ENCODE peak calls at places on chromosomes 16 and 17, in seven cellular contexts. One of them, this sample, is unnamed.

GRCh38 chr17:69012895-69013805 is 47.6 kb downstream of the ABCA9 start:
- DNase-seq in uterus: peak; percentile 18
- DNase-seq in thoracic aorta: no peak
- DNase-seq in ovary: no peak
- DNase-seq in lower lobe of right lung: no peak
- DNase-seq in heart left ventricle: no peak
- DNase-seq in cardiac muscle cell: no peak
- DNase-seq in this sample: no peak

GRCh38 chr17:17026163-17026562 is 16.1 kb upstream of the MPRIP start:
- DNase-seq in uterus: no peak
- DNase-seq in thoracic aorta: no peak
- DNase-seq in ovary: no peak
- DNase-seq in lower lobe of right lung: peak; percentile 47
- DNase-seq in heart left ventricle: no peak
- DNase-seq in cardiac muscle cell: no peak
- DNase-seq in this sample: no peak

GRCh38 chr17:74442670-74443515 is 11.0 kb downstream of the GPRC5C start:
- DNase-seq in uterus: peak; percentile 82
- DNase-seq in thoracic aorta: peak; percentile 67
- DNase-seq in ovary: peak; percentile 88
- DNase-seq in lower lobe of right lung: peak; percentile 91
- DNase-seq in heart left ventricle: peak; percentile 95
- DNase-seq in cardiac muscle cell: peak; percentile 68
- DNase-seq in this sample: peak; percentile 91

GRCh38 chr17:46943511-46944393 is 20.8 kb downstream of the GOSR2 start:
- DNase-seq in uterus: no peak
- DNase-seq in thoracic aorta: no peak
- DNase-seq in ovary: peak; percentile 51
- DNase-seq in lower lobe of right lung: no peak
- DNase-seq in heart left ventricle: peak; percentile 41
- DNase-seq in cardiac muscle cell: no peak
- DNase-seq in this sample: no peak

GRCh38 chr16:86219655-86220445 is 290.5 kb upstream of the FOXF1 start:
- DNase-seq in uterus: no peak
- DNase-seq in thoracic aorta: no peak
- DNase-seq in ovary: peak; percentile 7
- DNase-seq in lower lobe of right lung: no peak
- DNase-seq in heart left ventricle: no peak
- DNase-seq in cardiac muscle cell: peak; percentile 77
- DNase-seq in this sample: no peak

GRCh38 chr17:61324540-61324868 is 75.1 kb upstream of the TBX2 start:
- DNase-seq in uterus: no peak
- DNase-seq in thoracic aorta: no peak
- DNase-seq in ovary: no peak
- DNase-seq in lower lobe of right lung: no peak
- DNase-seq in heart left ventricle: no peak
- DNase-seq in cardiac muscle cell: no peak
- DNase-seq in this sample: no peak

GRCh38 chr17:2024572-2025219 is 438 bp downstream of the RTN4RL1 start:
- DNase-seq in uterus: no peak
- DNase-seq in thoracic aorta: no peak
- DNase-seq in ovary: no peak
- DNase-seq in lower lobe of right lung: no peak
- DNase-seq in heart left ventricle: no peak
- DNase-seq in cardiac muscle cell: no peak
- DNase-seq in this sample: no peak

GRCh38 chr16:60107467-60107866 is 1373.4 kb upstream of the GOT2 start:
- DNase-seq in uterus: no peak
- DNase-seq in thoracic aorta: no peak
- DNase-seq in ovary: no peak
- DNase-seq in lower lobe of right lung: no peak
- DNase-seq in heart left ventricle: no peak
- DNase-seq in cardiac muscle cell: no peak
- DNase-seq in this sample: no peak

GRCh38 chr17:58120195-58120822 is 27.9 kb upstream of the OR4D1 start:
- DNase-seq in uterus: no peak
- DNase-seq in thoracic aorta: no peak
- DNase-seq in ovary: peak; percentile 22
- DNase-seq in lower lobe of right lung: no peak
- DNase-seq in heart left ventricle: peak; percentile 38
- DNase-seq in cardiac muscle cell: peak; percentile 90
- DNase-seq in this sample: peak; percentile 10

GRCh38 chr16:14322186-14322585 is 251.1 kb downstream of the MRTFB start:
- DNase-seq in uterus: no peak
- DNase-seq in thoracic aorta: no peak
- DNase-seq in ovary: no peak
- DNase-seq in lower lobe of right lung: no peak
- DNase-seq in heart left ventricle: no peak
- DNase-seq in cardiac muscle cell: no peak
- DNase-seq in this sample: no peak

GRCh38 chr16:75943705-75944514 is 217.6 kb upstream of the CPHXL start:
- DNase-seq in uterus: no peak
- DNase-seq in thoracic aorta: no peak
- DNase-seq in ovary: no peak
- DNase-seq in lower lobe of right lung: no peak
- DNase-seq in heart left ventricle: no peak
- DNase-seq in cardiac muscle cell: no peak
- DNase-seq in this sample: no peak

GRCh38 chr16:719815-720506 is 985 bp upstream of the ANTKMT start:
- DNase-seq in uterus: no peak
- DNase-seq in thoracic aorta: no peak
- DNase-seq in ovary: no peak
- DNase-seq in lower lobe of right lung: no peak
- DNase-seq in heart left ventricle: no peak
- DNase-seq in cardiac muscle cell: no peak
- DNase-seq in this sample: no peak

GRCh38 chr17:55388842-55389241 is 32.8 kb downstream of the MMD start:
- DNase-seq in uterus: no peak
- DNase-seq in thoracic aorta: no peak
- DNase-seq in ovary: no peak
- DNase-seq in lower lobe of right lung: no peak
- DNase-seq in heart left ventricle: no peak
- DNase-seq in cardiac muscle cell: peak; percentile 72
- DNase-seq in this sample: no peak

GRCh38 chr16:72639494-72639893 is 408.4 kb downstream of the ZFHX3 start:
- DNase-seq in uterus: no peak
- DNase-seq in thoracic aorta: no peak
- DNase-seq in ovary: no peak
- DNase-seq in lower lobe of right lung: no peak
- DNase-seq in heart left ventricle: no peak
- DNase-seq in cardiac muscle cell: no peak
- DNase-seq in this sample: no peak

GRCh38 chr16:69535123-69536050 is 30.4 kb upstream of the NFAT5 start:
- DNase-seq in uterus: no peak
- DNase-seq in thoracic aorta: no peak
- DNase-seq in ovary: no peak
- DNase-seq in lower lobe of right lung: no peak
- DNase-seq in heart left ventricle: no peak
- DNase-seq in cardiac muscle cell: no peak
- DNase-seq in this sample: no peak

GRCh38 chr17:40473573-40474365 is 27.7 kb downstream of the TNS4 start:
- DNase-seq in uterus: no peak
- DNase-seq in thoracic aorta: no peak
- DNase-seq in ovary: no peak
- DNase-seq in lower lobe of right lung: no peak
- DNase-seq in heart left ventricle: peak; percentile 4
- DNase-seq in cardiac muscle cell: no peak
- DNase-seq in this sample: no peak

GRCh38 chr17:40472733-40473452 is 28.5 kb downstream of the TNS4 start:
- DNase-seq in uterus: no peak
- DNase-seq in thoracic aorta: no peak
- DNase-seq in ovary: peak; percentile 64
- DNase-seq in lower lobe of right lung: no peak
- DNase-seq in heart left ventricle: no peak
- DNase-seq in cardiac muscle cell: no peak
- DNase-seq in this sample: no peak

GRCh38 chr17:40471856-40472732 is 28.8 kb downstream of the IGFBP4 start:
- DNase-seq in uterus: no peak
- DNase-seq in thoracic aorta: no peak
- DNase-seq in ovary: no peak
- DNase-seq in lower lobe of right lung: no peak
- DNase-seq in heart left ventricle: peak; percentile 15
- DNase-seq in cardiac muscle cell: no peak
- DNase-seq in this sample: no peak

GRCh38 chr17:40475234-40476210 is 25.9 kb downstream of the TNS4 start:
- DNase-seq in uterus: no peak
- DNase-seq in thoracic aorta: no peak
- DNase-seq in ovary: peak; percentile 24
- DNase-seq in lower lobe of right lung: no peak
- DNase-seq in heart left ventricle: peak; percentile 48
- DNase-seq in cardiac muscle cell: no peak
- DNase-seq in this sample: no peak

DNA sequence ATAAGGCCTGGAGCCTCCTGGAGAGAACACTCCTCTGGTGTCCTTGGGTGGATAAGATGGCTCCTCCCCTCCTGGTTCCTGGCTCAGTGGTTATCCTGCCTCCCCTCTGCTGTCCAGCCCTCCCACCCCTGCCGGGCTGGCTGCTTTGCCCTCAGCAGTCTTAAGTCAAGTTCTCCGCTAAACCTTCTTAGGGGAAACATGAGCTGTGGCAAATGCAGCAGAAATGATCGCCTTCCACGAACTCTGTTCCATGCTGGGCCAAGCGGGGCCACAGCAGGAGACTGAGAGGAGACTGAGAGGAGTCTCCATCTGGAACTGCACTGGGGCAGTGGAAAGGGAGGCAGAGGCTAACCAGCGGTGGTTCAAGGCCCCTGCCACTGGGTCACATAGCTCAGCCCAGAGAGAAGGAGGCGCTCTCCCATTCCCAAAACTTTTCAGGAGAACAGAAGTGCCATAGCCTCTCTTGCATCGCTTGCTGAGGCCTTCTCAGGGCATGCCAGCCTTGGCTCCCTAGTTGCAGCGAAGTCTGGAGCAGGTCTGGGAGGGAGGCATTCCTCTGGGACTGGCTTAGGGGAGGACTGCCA is 26.9 kb downstream of the TNS4 start:
- DNase-seq in uterus: peak; percentile 62
- DNase-seq in thoracic aorta: no peak
- DNase-seq in ovary: peak; percentile 80
- DNase-seq in lower lobe of right lung: no peak
- DNase-seq in heart left ventricle: peak; percentile 17
- DNase-seq in cardiac muscle cell: peak; percentile 45
- DNase-seq in this sample: no peak
- H3K4me1 ChIP-seq in uterus: peaks cover 10% of the 10 kb centered on the region
- H3K4me1 ChIP-seq in thoracic aorta: peaks cover 28% of the 10 kb centered on the region
- H3K4me1 ChIP-seq in ovary: peaks cover 27% of the 10 kb centered on the region
- H3K4me1 ChIP-seq in lower lobe of right lung: peaks cover 19% of the 10 kb centered on the region
- H3K4me1 ChIP-seq in heart left ventricle: peaks cover 8% of the 10 kb centered on the region
- H3K4me1 ChIP-seq in cardiac muscle cell: peaks cover 19% of the 10 kb centered on the region
- H3K4me1 ChIP-seq in this sample: no peaks in the 10 kb centered on the region

GRCh38 chr17:82781894-82782274 is 30.0 kb downstream of the TBCD start:
- DNase-seq in uterus: peak; percentile 75
- DNase-seq in thoracic aorta: peak; percentile 32
- DNase-seq in ovary: peak; percentile 79
- DNase-seq in lower lobe of right lung: peak; percentile 89
- DNase-seq in heart left ventricle: peak; percentile 85
- DNase-seq in cardiac muscle cell: peak; percentile 88
- DNase-seq in this sample: peak; percentile 71
- TF ChIP-seq CTCF in uterus: peak; percentile 95
- TF ChIP-seq CTCF in thoracic aorta: peak; percentile 93
- TF ChIP-seq CTCF in ovary: peak; percentile 89
- TF ChIP-seq CTCF in lower lobe of right lung: peak; percentile 98
- TF ChIP-seq CTCF in heart left ventricle: peak; percentile 97
- TF ChIP-seq CTCF in cardiac muscle cell: peak; percentile 99
- TF ChIP-seq CTCF in this sample: peak; percentile 86

DNA sequence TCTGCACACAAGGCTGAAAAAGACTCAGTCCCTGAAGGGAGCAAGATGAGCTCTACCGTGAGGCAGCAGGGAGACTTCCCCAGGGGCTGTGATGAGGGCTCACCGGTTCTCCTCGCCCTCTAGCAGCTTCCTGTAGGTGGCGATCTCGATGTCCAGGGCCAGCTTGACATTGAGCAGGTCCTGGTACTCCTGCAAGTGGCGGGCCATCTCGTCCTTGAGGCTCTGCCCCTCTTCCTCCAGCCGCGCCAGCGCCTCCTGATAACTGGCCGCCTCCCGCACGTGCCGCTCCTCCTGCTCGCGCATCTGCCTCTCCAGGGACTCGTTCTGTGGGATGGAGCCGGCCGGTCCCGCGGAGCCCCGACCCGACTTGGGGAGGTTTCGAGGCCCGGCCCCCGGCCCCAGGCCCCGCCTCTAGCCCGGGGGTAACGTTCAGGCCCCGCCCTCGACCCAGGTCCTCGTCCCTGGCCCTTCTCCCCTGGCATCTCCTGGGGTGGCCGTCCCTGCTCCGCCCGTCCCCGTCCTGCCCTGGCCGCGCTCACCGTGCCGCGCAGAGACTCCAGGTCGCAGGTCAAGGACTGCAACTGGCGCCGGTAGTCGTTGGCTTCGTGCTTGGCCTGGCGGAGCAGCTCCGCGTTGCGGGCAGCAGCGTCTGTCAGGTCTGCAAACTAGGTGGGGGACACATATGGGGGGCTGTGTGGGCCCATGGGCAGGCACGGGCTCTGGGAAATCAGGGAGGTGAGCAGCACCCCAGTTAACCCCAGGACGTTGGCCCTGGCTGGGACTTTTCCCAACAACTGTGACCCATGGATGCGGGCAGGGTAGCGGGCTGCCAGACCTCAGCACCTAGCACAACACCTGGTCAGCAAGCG is 3.9 kb downstream of the GFAP start:
- DNase-seq in uterus: peak; percentile 49
- DNase-seq in thoracic aorta: no peak
- DNase-seq in ovary: peak; percentile 62
- DNase-seq in lower lobe of right lung: peak; percentile 75
- DNase-seq in heart left ventricle: peak; percentile 74
- DNase-seq in cardiac muscle cell: peak; percentile 89
- DNase-seq in this sample: peak; percentile 64
- H3K4me3 ChIP-seq in uterus: no peak overlapping the region
- H3K4me3 ChIP-seq in thoracic aorta: peak overlapping the region; percentile 55
- H3K4me3 ChIP-seq in ovary: no peak overlapping the region
- H3K4me3 ChIP-seq in lower lobe of right lung: peak overlapping the region; percentile 46
- H3K4me3 ChIP-seq in heart left ventricle: peak overlapping the region; percentile 36
- H3K4me3 ChIP-seq in cardiac muscle cell: peak overlapping the region; percentile 17
- H3K4me3 ChIP-seq in this sample: no peak overlapping the region

GRCh38 chr17:9897569-9897968 is 7.5 kb downstream of the RCVRN start:
- DNase-seq in uterus: no peak
- DNase-seq in thoracic aorta: no peak
- DNase-seq in ovary: no peak
- DNase-seq in lower lobe of right lung: no peak
- DNase-seq in heart left ventricle: no peak
- DNase-seq in cardiac muscle cell: no peak
- DNase-seq in this sample: no peak

GRCh38 chr17:9898812-9899211 is 6.3 kb downstream of the RCVRN start:
- DNase-seq in uterus: no peak
- DNase-seq in thoracic aorta: no peak
- DNase-seq in ovary: no peak
- DNase-seq in lower lobe of right lung: no peak
- DNase-seq in heart left ventricle: no peak
- DNase-seq in cardiac muscle cell: no peak
- DNase-seq in this sample: no peak

GRCh38 chr17:9890124-9890523 is 14.9 kb downstream of the RCVRN start:
- DNase-seq in uterus: no peak
- DNase-seq in thoracic aorta: no peak
- DNase-seq in ovary: no peak
- DNase-seq in lower lobe of right lung: peak; percentile 61
- DNase-seq in heart left ventricle: no peak
- DNase-seq in cardiac muscle cell: peak; percentile 74
- DNase-seq in this sample: no peak

GRCh38 chr17:9895923-9896322 is 9.1 kb downstream of the RCVRN start:
- DNase-seq in uterus: no peak
- DNase-seq in thoracic aorta: no peak
- DNase-seq in ovary: no peak
- DNase-seq in lower lobe of right lung: no peak
- DNase-seq in heart left ventricle: no peak
- DNase-seq in cardiac muscle cell: no peak
- DNase-seq in this sample: no peak

GRCh38 chr17:9893606-9894005 is 11.5 kb downstream of the RCVRN start:
- DNase-seq in uterus: no peak
- DNase-seq in thoracic aorta: no peak
- DNase-seq in ovary: no peak
- DNase-seq in lower lobe of right lung: no peak
- DNase-seq in heart left ventricle: no peak
- DNase-seq in cardiac muscle cell: no peak
- DNase-seq in this sample: no peak
- H3K4me1 ChIP-seq in uterus: no peaks in the 10 kb centered on the region
- H3K4me1 ChIP-seq in thoracic aorta: no peaks in the 10 kb centered on the region
- H3K4me1 ChIP-seq in ovary: no peaks in the 10 kb centered on the region
- H3K4me1 ChIP-seq in lower lobe of right lung: no peaks in the 10 kb centered on the region
- H3K4me1 ChIP-seq in heart left ventricle: no peaks in the 10 kb centered on the region
- H3K4me1 ChIP-seq in cardiac muscle cell: no peaks in the 10 kb centered on the region
- H3K4me1 ChIP-seq in this sample: no peaks in the 10 kb centered on the region

This sample was measured in pancreas.